ENCODE peak calls at places on chromosome 14, in ten cellular contexts. Q is Calu3, A is CD14-positive monocyte, Z is astrocyte of the spinal cord, G is OCI-LY7, F is RWPE1, O is A549, K is fibroblast of lung, U is HCT116, S is psoas muscle. V is an unnamed sample.

GRCh38 chr14:72845675-72846074 is 48.2 kb downstream of the DPF3 start:
- DNase-seq in Q (no peak), A (no peak), Z (no peak), G (no peak), F (no peak), O (no peak), K (no peak), U (no peak), S (no peak), V (no peak)

GRCh38 chr14:102728509-102728908 is 48.7 kb upstream of the TRAF3 start:
- DNase-seq in Q (no peak), A (no peak), Z (no peak), G (no peak), F (no peak), O (no peak), K (no peak), U (no peak), S (no peak), V (no peak)

GRCh38 chr14:89000007-89000942 is 175.8 kb downstream of the TTC8 start:
- DNase-seq in Q (peak; percentile 41), A (peak; percentile 91), Z (peak; percentile 89), G (no peak), F (peak; percentile 89), O (peak; percentile 81), K (peak; percentile 98), U (peak; percentile 53), S (peak; percentile 26), V (no peak)

GRCh38 chr14:72892103-72892878 is 1.6 kb downstream of the DPF3 start:
- DNase-seq in Q (peak; percentile 27), A (no peak), Z (peak; percentile 55), G (no peak), F (peak; percentile 43), O (no peak), K (peak; percentile 46), U (no peak), S (no peak), V (peak; percentile 39)

GRCh38 chr14:89955418-89956293 is at the start of gene TDP1:
- DNase-seq in Q (peak; percentile 97), A (peak; percentile 94), Z (peak; percentile 97), G (peak; percentile 97), F (peak; percentile 97), O (peak; percentile 81), K (peak; percentile 94), U (peak; percentile 91), S (peak; percentile 97), V (peak; percentile 96)

GRCh38 chr14:66087231-66087630 is 398.9 kb upstream of the CCDC196 start:
- DNase-seq in Q (no peak), A (no peak), Z (peak; percentile 7), G (no peak), F (no peak), O (no peak), K (peak; percentile 34), U (no peak), S (no peak), V (no peak)

GRCh38 chr14:53011053-53011462 is 60.2 kb upstream of the FERMT2 start:
- DNase-seq in Q (no peak), A (no peak), Z (peak; percentile 97), G (no peak), F (peak; percentile 83), O (peak; percentile 61), K (peak; percentile 99), U (peak; percentile 21), S (peak; percentile 85), V (no peak)

GRCh38 chr14:89792489-89793366 is 161.8 kb downstream of the EFCAB11 start:
- DNase-seq in Q (no peak), A (no peak), Z (no peak), G (no peak), F (no peak), O (no peak), K (peak; percentile 82), U (no peak), S (peak; percentile 32), V (no peak)

GRCh38 chr14:24238123-24238522 is 4.3 kb downstream of the TINF2 start:
- DNase-seq in Q (peak; percentile 13), A (no peak), Z (no peak), G (no peak), F (peak; percentile 58), O (no peak), K (no peak), U (no peak), S (no peak), V (no peak)

GRCh38 chr14:24243336-24243836 is 963 bp upstream of the TINF2 start:
- DNase-seq in Q (peak; percentile 65), A (peak; percentile 66), Z (no peak), G (peak; percentile 14), F (no peak), O (no peak), K (peak; percentile 36), U (no peak), S (no peak), V (no peak)

GRCh38 chr14:24238527-24239037 is 3.8 kb downstream of the TINF2 start:
- DNase-seq in Q (no peak), A (no peak), Z (no peak), G (no peak), F (no peak), O (no peak), K (no peak), U (no peak), S (no peak), V (no peak)

GRCh38 chr14:24240110-24240918 is 2.1 kb downstream of the TINF2 start:
- DNase-seq in Q (no peak), A (no peak), Z (no peak), G (no peak), F (no peak), O (no peak), K (no peak), U (no peak), S (no peak), V (no peak)

DNA sequence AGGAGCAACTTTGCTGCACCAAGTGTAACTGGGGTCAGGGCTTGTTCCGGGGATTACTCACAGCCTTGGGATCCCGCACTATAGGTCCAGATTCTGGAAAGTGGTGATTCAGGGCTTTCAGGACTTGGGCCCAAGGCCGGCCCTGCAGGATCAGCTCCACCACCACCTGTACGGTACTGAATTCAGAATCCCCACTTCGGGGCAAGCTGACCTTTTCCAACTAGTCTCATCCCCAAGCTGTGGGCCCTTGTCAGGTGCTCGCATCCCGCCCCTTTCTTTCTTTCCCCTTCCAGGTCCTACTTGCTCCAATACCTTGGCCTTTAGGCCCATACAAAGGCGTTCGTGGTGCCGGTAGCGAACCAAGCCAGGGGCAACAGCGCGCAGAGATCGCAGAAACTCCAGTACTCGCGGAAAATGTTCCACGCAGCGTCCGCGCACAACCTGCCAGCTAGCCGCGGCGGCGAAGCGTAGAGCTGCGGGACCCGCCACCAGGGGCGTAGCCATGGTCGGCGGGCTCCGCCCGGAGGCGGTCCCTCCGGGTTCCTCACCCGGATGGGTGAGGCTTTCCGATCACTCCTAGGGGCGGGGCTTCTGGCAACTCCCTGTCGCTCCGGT is 487 bp downstream of the TINF2 start:
- DNase-seq in Q (peak; percentile 95), A (peak; percentile 93), Z (peak; percentile 95), G (peak; percentile 96), F (peak; percentile 97), O (peak; percentile 97), K (peak; percentile 89), U (peak; percentile 86), S (peak; percentile 94), V (peak; percentile 93)
- TF ChIP-seq CTCF in Q (peak; percentile 53), A (peak; percentile 33), Z (peak; percentile 44), G (peak; percentile 35), F (no peak), O (no peak), K (peak; percentile 38), U (peak; percentile 57), S (peak; percentile 65), V (peak; percentile 9)

DNA sequence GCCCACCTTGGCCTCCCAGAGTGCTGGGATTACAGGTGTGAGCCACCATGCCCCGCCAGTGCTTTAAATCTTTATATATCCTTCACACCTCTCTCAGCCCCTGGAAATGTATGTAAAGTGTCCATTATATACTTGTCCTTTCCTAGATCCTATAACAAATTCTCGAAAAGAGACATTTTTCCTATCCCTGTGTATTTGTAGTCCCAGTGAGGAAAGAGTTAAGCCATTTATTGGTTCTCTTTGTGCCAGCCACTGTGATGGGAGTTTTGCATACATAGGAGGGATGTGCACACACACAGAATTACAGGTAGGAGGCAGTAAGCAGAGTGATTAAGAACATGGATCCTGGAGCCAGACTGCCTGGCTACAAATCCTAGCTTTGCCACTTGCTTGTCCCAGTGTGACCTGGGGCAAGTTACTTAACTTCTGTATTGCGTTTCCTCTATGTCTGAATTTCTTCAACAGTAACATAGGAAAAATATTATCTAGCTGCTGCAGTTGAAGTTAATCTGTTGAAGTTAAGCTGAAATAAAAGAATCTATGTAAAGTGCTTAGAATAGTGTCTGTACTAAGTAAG is 2.1 kb upstream of the RABGGTA start:
- DNase-seq in Q (no peak), A (no peak), Z (no peak), G (peak; percentile 34), F (no peak), O (peak; percentile 32), K (no peak), U (no peak), S (no peak), V (no peak)
- TF ChIP-seq CTCF in Q (no peak), A (no peak), Z (no peak), G (peak; percentile 69), F (no peak), O (no peak), K (peak; percentile 1), U (peak; percentile 50), S (no peak), V (no peak)

GRCh38 chr14:37196604-37197420 is 925 bp upstream of the MIPOL1 start:
- DNase-seq in Q (no peak), A (no peak), Z (no peak), G (no peak), F (no peak), O (no peak), K (no peak), U (no peak), S (no peak), V (no peak)

GRCh38 chr14:37198273-37198598 is 499 bp downstream of the MIPOL1 start:
- DNase-seq in Q (no peak), A (no peak), Z (no peak), G (no peak), F (no peak), O (no peak), K (no peak), U (no peak), S (no peak), V (no peak)

GRCh38 chr14:37198907-37199306 is 1.2 kb downstream of the MIPOL1 start:
- DNase-seq in Q (no peak), A (no peak), Z (no peak), G (no peak), F (no peak), O (no peak), K (no peak), U (no peak), S (no peak), V (no peak)

GRCh38 chr14:37195327-37195726 is 2.4 kb upstream of the MIPOL1 start:
- DNase-seq in Q (peak; percentile 3), A (no peak), Z (peak; percentile 30), G (no peak), F (no peak), O (no peak), K (peak; percentile 74), U (no peak), S (no peak), V (no peak)

DNA sequence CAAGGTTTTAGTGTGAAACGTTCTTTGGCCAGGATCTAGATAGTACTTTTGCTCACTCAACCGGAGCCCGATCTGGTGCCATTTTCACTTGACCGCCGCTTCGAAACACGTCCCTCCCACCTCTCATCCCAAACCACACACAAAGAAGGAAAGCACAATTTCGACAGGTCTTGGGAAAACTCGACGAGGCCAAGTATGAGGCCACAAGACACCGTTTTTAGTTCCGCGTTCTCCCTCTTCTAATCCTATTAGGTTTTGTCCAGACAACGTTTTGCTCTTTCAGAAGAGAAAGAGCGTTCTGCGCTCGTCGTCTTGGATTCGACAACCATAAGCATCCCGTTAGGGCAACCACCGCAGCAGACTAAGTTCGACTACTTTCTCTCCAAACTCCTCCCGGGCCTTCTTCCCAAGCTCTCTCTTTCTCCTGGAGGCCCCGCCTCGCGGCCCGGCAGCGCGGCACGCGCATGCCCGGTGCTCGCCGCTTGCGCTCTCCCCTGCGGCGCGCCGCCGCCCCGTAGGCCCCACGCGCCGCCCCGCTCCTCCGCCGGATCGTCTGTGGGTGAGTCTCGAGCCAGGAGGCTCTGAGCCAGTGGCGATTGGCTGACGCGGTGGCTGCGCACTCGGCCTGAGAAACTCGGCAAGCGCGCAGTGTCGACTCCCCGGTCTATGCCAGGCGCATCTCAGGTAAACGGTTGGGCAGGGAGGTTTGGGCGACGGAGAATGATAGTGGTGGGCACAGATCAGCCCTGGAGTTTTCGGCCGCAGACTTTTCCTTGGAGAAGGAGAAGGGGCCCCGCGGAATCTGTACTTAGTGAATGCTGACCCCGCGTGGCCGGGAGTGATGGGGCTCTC is at the start of gene MIPOL1:
- DNase-seq in Q (peak; percentile 85), A (no peak), Z (peak; percentile 91), G (no peak), F (peak; percentile 81), O (peak; percentile 76), K (peak; percentile 89), U (peak; percentile 68), S (peak; percentile 90), V (no peak)
- TF ChIP-seq CTCF in Q (no peak), A (no peak), Z (peak; percentile 43), G (no peak), F (peak; percentile 45), O (peak; percentile 47), K (peak; percentile 44), U (peak; percentile 6), S (peak; percentile 33), V (no peak)

DNA sequence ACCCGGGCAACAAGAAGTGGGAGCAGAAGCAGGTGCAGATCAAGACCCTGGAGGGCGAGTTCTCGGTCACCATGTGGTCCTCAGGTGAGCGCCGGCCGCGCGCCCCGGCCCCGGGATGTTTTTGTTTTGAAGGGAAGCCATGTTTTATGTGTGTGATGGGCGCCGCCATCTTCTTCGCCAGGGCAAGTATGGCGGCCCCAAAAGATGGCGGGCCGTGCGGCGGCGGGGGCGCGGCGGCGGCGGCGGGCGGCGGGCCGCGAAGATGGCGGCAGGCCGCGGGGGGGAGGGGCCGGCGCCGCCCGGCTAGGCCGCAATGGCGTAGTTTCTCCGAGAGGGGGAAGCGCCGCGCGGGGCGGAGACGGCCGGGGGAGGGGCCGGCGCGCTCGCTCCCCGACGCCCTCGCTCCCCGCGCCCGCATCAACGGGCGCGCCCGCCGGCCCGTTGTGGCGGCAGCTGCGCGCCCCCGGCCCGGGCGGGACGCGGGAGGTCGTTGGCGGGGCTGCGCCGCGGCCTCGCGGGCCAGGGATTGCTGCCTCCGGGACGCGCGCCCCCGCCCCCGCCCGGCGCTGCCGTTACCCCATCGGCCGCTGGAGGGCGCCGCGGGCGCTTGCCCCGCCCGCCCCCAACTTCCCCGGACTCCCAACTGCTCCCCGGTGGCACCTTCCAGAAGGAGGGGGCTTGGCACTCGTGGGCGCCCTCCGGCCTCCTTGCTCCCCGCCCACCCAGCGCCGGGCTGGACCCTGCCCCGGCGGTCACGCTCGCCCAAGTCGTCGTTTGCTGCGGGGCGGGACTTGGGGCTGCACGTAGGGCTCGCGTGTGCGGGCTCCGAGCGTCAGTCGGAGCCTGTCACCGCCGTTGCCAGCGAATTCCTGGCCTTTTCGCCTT is 1.1 kb downstream of the YY1 start:
- DNase-seq in Q (peak; percentile 91), A (peak; percentile 81), Z (peak; percentile 93), G (peak; percentile 86), F (peak; percentile 78), O (peak; percentile 62), K (peak; percentile 97), U (peak; percentile 68), S (peak; percentile 91), V (peak; percentile 91)
- TF ChIP-seq CTCF in Q (peak; percentile 57), A (peak; percentile 76), Z (peak; percentile 54), G (peak; percentile 73), F (peak; percentile 85), O (peak; percentile 96), K (peak; percentile 34), U (peak; percentile 47), S (peak; percentile 75), V (peak; percentile 78)

V was measured in GM13977.